ENCODE peak calls at places on chromosomes 12 and 14, in four cellular contexts. S, H, B and D are unnamed samples.

GRCh38 chr12:71063087-71063486 is 94.7 kb downstream of the TSPAN8 start:
- DNase-seq in S (no peak), H (no peak), B (no peak), D (no peak)

GRCh38 chr14:55237999-55238680 is 33.1 kb upstream of the FBXO34 start:
- DNase-seq in S (no peak), H (no peak), B (no peak), D (no peak)

GRCh38 chr14:98594156-98594555 is 677.8 kb downstream of the BCL11B start:
- DNase-seq in S (no peak), H (no peak), B (no peak), D (no peak)

GRCh38 chr14:95291859-95292542 is 27.7 kb downstream of the CLMN start:
- DNase-seq in S (no peak), H (peak; percentile 73), B (peak; percentile 21), D (peak; percentile 37)

GRCh38 chr14:68749487-68750475 is 43.1 kb downstream of the ZFP36L1 start:
- DNase-seq in S (no peak), H (no peak), B (peak; percentile 41), D (peak; percentile 68)

GRCh38 chr14:75250800-75251199 is 27.8 kb upstream of the FOS start:
- DNase-seq in S (no peak), H (no peak), B (no peak), D (no peak)

GRCh38 chr12:3680919-3681594 is 71.9 kb downstream of the CRACR2A start:
- DNase-seq in S (no peak), H (no peak), B (no peak), D (peak; percentile 71)

GRCh38 chr12:4202482-4202881 is 71.1 kb upstream of the CCND2 start:
- DNase-seq in S (no peak), H (no peak), B (no peak), D (no peak)

GRCh38 chr14:77882631-77883030 is 82.7 kb downstream of the ADCK1 start:
- DNase-seq in S (no peak), H (no peak), B (no peak), D (peak; percentile 34)

GRCh38 chr12:122486805-122487426 is 13.8 kb downstream of the ZCCHC8 start:
- DNase-seq in S (no peak), H (no peak), B (no peak), D (no peak)

GRCh38 chr12:53048033-53048779 is 1.7 kb upstream of the TNS2 start:
- DNase-seq in S (peak; percentile 68), H (peak; percentile 73), B (no peak), D (peak; percentile 94)

GRCh38 chr14:101506211-101506920 is 54.9 kb upstream of the DIO3 start:
- DNase-seq in S (no peak), H (peak; percentile 46), B (no peak), D (no peak)

GRCh38 chr14:55921516-55921915 is 196.7 kb upstream of the PELI2 start:
- DNase-seq in S (no peak), H (no peak), B (no peak), D (no peak)

GRCh38 chr14:102540310-102541028 is 30.9 kb upstream of the ANKRD9 start:
- DNase-seq in S (peak; percentile 80), H (no peak), B (peak; percentile 4), D (no peak)

GRCh38 chr12:101566318-101566717 is 28.5 kb upstream of the MYBPC1 start:
- DNase-seq in S (peak; percentile 16), H (no peak), B (no peak), D (no peak)

GRCh38 chr12:55706840-55707671 is 648 bp downstream of the ITGA7 start:
- DNase-seq in S (no peak), H (no peak), B (no peak), D (peak; percentile 5)

GRCh38 chr12:110766311-110767154 is 23.8 kb upstream of the PPP1CC start:
- DNase-seq in S (no peak), H (no peak), B (no peak), D (no peak)

DNA sequence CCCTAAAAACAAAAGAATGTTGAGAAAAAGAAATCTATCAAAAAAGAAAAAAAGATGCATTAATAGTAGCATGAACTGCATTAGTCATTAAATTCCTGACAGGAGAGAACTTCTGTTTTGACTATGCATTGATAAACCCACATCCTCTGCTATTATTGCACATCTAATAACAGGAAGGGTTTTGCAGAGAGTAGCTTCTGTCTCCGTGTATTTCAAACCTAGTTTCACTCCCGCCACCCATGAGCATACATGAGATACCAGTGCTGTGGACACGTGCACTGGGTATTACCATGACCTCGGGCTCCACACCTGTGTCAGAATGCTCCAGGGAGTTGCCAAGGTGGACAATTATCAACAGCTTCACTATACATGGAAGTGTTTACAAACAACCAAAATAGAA is 449.1 kb upstream of the SOX5 start:
- DNase-seq in S (no peak), H (no peak), B (peak; percentile 15), D (no peak)
- TF ChIP-seq POLR2A in S (no peak), H (no peak), B (no peak), D (no peak)

GRCh38 chr12:133165776-133166175 is 15.5 kb upstream of the ZNF268 start:
- DNase-seq in S (no peak), H (no peak), B (no peak), D (no peak)
- H3K9me3 ChIP-seq in S (peaks cover 85% of the 10 kb centered on the region), H (no peaks in the 10 kb centered on the region), B (peaks cover 14% of the 10 kb centered on the region), D (no peaks in the 10 kb centered on the region)

GRCh38 chr12:120469450-120470149 is at the start of gene SRSF9:
- DNase-seq in S (peak; percentile 90), H (peak; percentile 95), B (peak; percentile 96), D (peak; percentile 93)
- TF ChIP-seq POLR2A in S (peak; percentile 72), H (peak; percentile 36), B (peak; percentile 62), D (peak; percentile 78)

DNA sequence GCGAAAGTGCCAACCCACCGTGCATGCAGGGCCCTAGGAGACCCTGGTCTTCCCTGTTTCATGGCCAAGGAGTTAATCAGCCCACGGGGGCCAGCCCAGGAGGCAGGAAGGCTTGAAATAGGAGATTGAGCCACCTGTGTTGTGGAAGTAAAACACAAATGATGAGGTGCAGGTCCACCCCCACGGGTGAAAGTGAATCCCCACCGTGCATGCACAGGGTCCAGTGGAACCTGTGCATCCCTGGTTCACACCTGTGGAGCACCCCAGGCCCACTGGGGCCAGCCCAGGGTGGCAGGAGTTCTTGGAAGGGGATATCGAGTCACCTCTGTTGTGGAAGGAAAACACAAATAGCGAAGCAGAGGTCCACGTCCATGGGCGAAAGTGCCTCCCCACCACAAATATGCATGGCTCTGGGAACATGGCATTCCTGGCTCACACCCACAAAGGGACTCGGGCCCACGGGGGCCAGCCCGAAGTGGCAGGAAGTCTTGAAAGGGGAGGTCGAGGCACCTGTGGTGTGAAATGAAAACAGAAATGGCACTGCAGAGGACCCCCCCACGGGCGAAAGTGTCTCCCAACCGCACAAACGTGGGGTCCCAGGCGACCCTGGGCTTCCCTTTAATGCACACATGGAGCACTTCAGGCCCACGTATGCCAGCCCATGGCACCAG is 381.5 kb downstream of the ALG10 start:
- DNase-seq in S (no peak), H (peak; percentile 39), B (no peak), D (no peak)
- H3K9me3 ChIP-seq in S (peaks cover 66% of the 10 kb centered on the region), H (no peaks in the 10 kb centered on the region), B (peaks cover 69% of the 10 kb centered on the region), D (no peaks in the 10 kb centered on the region)

GRCh38 chr12:52033506-52034258 is 17.6 kb upstream of the NR4A1 start:
- DNase-seq in S (no peak), H (no peak), B (no peak), D (no peak)

GRCh38 chr12:52029686-52030085 is 21.6 kb upstream of the NR4A1 start:
- DNase-seq in S (no peak), H (no peak), B (peak; percentile 52), D (peak; percentile 91)

GRCh38 chr12:52032431-52032796 is 18.8 kb upstream of the NR4A1 start:
- DNase-seq in S (no peak), H (no peak), B (peak; percentile 80), D (peak; percentile 93)

GRCh38 chr12:52035926-52036325 is 15.3 kb upstream of the NR4A1 start:
- DNase-seq in S (no peak), H (no peak), B (no peak), D (no peak)

DNA sequence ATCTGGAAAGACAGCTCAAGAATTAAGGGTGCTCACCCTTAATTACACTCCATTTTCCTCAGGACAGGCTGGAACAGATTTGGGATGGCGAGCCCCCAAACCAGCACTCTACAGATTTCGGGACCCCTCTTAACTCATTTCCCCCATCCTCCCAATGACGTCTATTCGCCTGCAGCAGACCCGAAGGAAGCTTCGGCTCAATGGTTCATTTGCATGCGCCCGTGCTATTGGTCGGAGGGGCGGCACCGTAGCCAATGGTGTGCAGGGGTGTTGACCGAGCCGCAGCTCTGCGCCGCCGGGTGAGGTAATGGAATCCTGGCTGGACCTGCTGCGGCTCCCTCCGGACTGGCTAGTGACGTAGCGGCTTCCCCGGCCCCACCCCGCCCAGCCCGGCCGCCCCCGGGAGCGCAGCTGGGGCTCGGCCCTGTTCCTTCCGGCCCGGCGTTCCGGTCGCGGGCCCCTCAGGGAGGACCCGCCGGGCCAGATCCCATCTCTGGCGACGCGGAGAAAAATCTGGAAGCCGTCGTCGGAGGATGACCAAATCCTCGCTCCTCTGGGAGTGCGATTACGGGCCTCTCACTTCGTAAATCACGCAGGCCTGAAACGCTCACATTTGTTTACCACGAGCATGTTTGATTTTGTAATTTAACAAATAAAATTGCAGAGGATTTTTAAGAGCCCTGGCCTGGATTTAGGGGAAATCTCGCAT is 18.3 kb upstream of the NR4A1 start:
- DNase-seq in S (peak; percentile 90), H (peak; percentile 97), B (peak; percentile 98), D (peak; percentile 99)
- TF ChIP-seq POLR2A in S (no peak), H (peak; percentile 70), B (peak; percentile 86), D (no peak)